ENCODE peak calls at places on chromosome 14, in eight cellular contexts. F is AG04450, O is nephron progenitor cell, Y is AG09319, P is lung, U is HepG2, Z is HFFc6, W is Calu3. K is an unnamed sample.

GRCh38 chr14:73287071-73287470 is 49.8 kb downstream of the PAPLN start:
- DNase-seq in F (no peak), O (no peak), Y (no peak), P (no peak), U (no peak), Z (no peak), W (no peak), K (no peak)

GRCh38 chr14:32259368-32260013 is 56.4 kb upstream of the RNU6-8 start:
- DNase-seq in F (peak), O (no peak), Y (peak), P (no peak), U (peak), Z (peak), W (peak), K (no peak)

GRCh38 chr14:91911474-91912032 is 35.9 kb downstream of the FBLN5 start:
- DNase-seq in F (no peak), O (peak), Y (no peak), P (no peak), U (peak), Z (no peak), W (peak), K (peak)

GRCh38 chr14:31880935-31881334 is 196.2 kb upstream of the ARHGAP5 start:
- DNase-seq in F (peak), O (no peak), Y (peak), P (no peak), U (peak), Z (peak), W (peak), K (no peak)

GRCh38 chr14:104731249-104731924 is 7.4 kb downstream of the ADSS1 start:
- DNase-seq in F (no peak), O (no peak), Y (no peak), P (no peak), U (peak), Z (peak), W (peak), K (no peak)

GRCh38 chr14:22433059-22433458 is 156.0 kb downstream of the DAD1 start:
- DNase-seq in F (no peak), O (no peak), Y (no peak), P (no peak), U (no peak), Z (no peak), W (no peak), K (no peak)

GRCh38 chr14:55097894-55098560 is 31.0 kb upstream of the LGALS3 start:
- DNase-seq in F (no peak), O (no peak), Y (no peak), P (no peak), U (no peak), Z (no peak), W (peak), K (no peak)

GRCh38 chr14:72565917-72566316 is 328.0 kb downstream of the DPF3 start:
- DNase-seq in F (no peak), O (no peak), Y (no peak), P (no peak), U (no peak), Z (no peak), W (no peak), K (no peak)

GRCh38 chr14:87045956-87046355 is 947.0 kb downstream of the GALC start:
- DNase-seq in F (no peak), O (no peak), Y (no peak), P (no peak), U (no peak), Z (no peak), W (no peak), K (no peak)

GRCh38 chr14:105901226-105901625 is 374.8 kb downstream of the TMEM121 start:
- DNase-seq in F (no peak), O (no peak), Y (no peak), P (no peak), U (no peak), Z (no peak), W (no peak), K (no peak)

GRCh38 chr14:71235865-71236264 is 328.6 kb downstream of the PCNX1 start:
- DNase-seq in F (no peak), O (no peak), Y (peak), P (no peak), U (no peak), Z (no peak), W (no peak), K (no peak)

GRCh38 chr14:24952851-24953666 is 96.9 kb downstream of the STXBP6 start:
- DNase-seq in F (no peak), O (no peak), Y (no peak), P (no peak), U (peak), Z (no peak), W (peak), K (peak)

GRCh38 chr14:50647282-50647681 is 20.8 kb downstream of the SAV1 start:
- DNase-seq in F (no peak), O (no peak), Y (no peak), P (no peak), U (no peak), Z (no peak), W (no peak), K (no peak)

GRCh38 chr14:73235531-73236155 is 1.7 kb upstream of the PAPLN start:
- DNase-seq in F (no peak), O (no peak), Y (no peak), P (no peak), U (no peak), Z (no peak), W (no peak), K (no peak)

GRCh38 chr14:29913550-29913949 is 14.1 kb downstream of the PRKD1 start:
- DNase-seq in F (no peak), O (no peak), Y (no peak), P (no peak), U (no peak), Z (no peak), W (no peak), K (no peak)

GRCh38 chr14:33643782-33644181 is 307.1 kb downstream of the EGLN3 start:
- DNase-seq in F (no peak), O (no peak), Y (no peak), P (no peak), U (no peak), Z (no peak), W (no peak), K (no peak)

GRCh38 chr14:71720978-71721624 is 211.1 kb upstream of the RGS6 start:
- DNase-seq in F (no peak), O (peak), Y (peak), P (peak), U (peak), Z (peak), W (peak), K (peak)

GRCh38 chr14:93185333-93185688 is 194 bp downstream of the LYSET start:
- DNase-seq in F (no peak), O (no peak), Y (no peak), P (no peak), U (no peak), Z (no peak), W (no peak), K (no peak)

GRCh38 chr14:87935895-87936294 is 57.1 kb downstream of the GALC start:
- DNase-seq in F (no peak), O (no peak), Y (no peak), P (no peak), U (no peak), Z (no peak), W (no peak), K (no peak)

GRCh38 chr14:79543966-79544365 is 667.3 kb downstream of the DIO2 start:
- DNase-seq in F (no peak), O (no peak), Y (no peak), P (no peak), U (no peak), Z (peak), W (no peak), K (no peak)

GRCh38 chr14:67413806-67414769 is 2.1 kb upstream of the PLEK2 start:
- DNase-seq in F (peak), O (no peak), Y (no peak), P (no peak), U (peak), Z (peak), W (peak), K (no peak)

GRCh38 chr14:65840786-65841185 is 428.3 kb downstream of the FUT8 start:
- DNase-seq in F (no peak), O (no peak), Y (no peak), P (no peak), U (no peak), Z (peak), W (no peak), K (no peak)

GRCh38 chr14:95683793-95684192 is 2.4 kb upstream of the TCL1B start:
- DNase-seq in F (no peak), O (no peak), Y (no peak), P (no peak), U (peak), Z (no peak), W (peak), K (no peak)

GRCh38 chr14:96158735-96159134 is 45.9 kb upstream of the BDKRB2 start:
- DNase-seq in F (no peak), O (no peak), Y (no peak), P (no peak), U (no peak), Z (no peak), W (no peak), K (no peak)

GRCh38 chr14:81811705-81812269 is 278.1 kb upstream of the SEL1L start:
- DNase-seq in F (no peak), O (no peak), Y (no peak), P (no peak), U (no peak), Z (no peak), W (no peak), K (no peak)

GRCh38 chr14:24430143-24430681 is 458 bp downstream of the KHNYN start:
- DNase-seq in F (no peak), O (peak), Y (peak), P (peak), U (peak), Z (peak), W (peak), K (peak)

GRCh38 chr14:26392498-26392897 is 205.3 kb downstream of the NOVA1 start:
- DNase-seq in F (no peak), O (no peak), Y (no peak), P (no peak), U (no peak), Z (no peak), W (no peak), K (no peak)

GRCh38 chr14:23028800-23029199 is 5.9 kb downstream of the PSMB5 start:
- DNase-seq in F (no peak), O (no peak), Y (no peak), P (no peak), U (no peak), Z (no peak), W (no peak), K (no peak)

GRCh38 chr14:48598458-48598857 is 923.1 kb upstream of the MDGA2 start:
- DNase-seq in F (no peak), O (no peak), Y (no peak), P (no peak), U (no peak), Z (no peak), W (no peak), K (no peak)

GRCh38 chr14:97524579-97525319 is 727.6 kb downstream of the VRK1 start:
- DNase-seq in F (no peak), O (no peak), Y (no peak), P (no peak), U (no peak), Z (no peak), W (no peak), K (no peak)

GRCh38 chr14:80364274-80364673 is 153.0 kb upstream of the DIO2 start:
- DNase-seq in F (no peak), O (no peak), Y (no peak), P (no peak), U (peak), Z (peak), W (no peak), K (no peak)

GRCh38 chr14:61213116-61213720 is 67.9 kb downstream of the TMEM30B start:
- DNase-seq in F (no peak), O (no peak), Y (peak), P (no peak), U (no peak), Z (peak), W (no peak), K (no peak)

GRCh38 chr14:89349196-89350008 is 67.6 kb downstream of the FOXN3 start:
- DNase-seq in F (no peak), O (peak), Y (no peak), P (no peak), U (no peak), Z (no peak), W (no peak), K (peak)

GRCh38 chr14:22986508-22987054 is 4.2 kb upstream of the AJUBA start:
- DNase-seq in F (peak), O (peak), Y (no peak), P (peak), U (peak), Z (peak), W (peak), K (peak)

GRCh38 chr14:37246427-37246829 is 48.7 kb downstream of the MIPOL1 start:
- DNase-seq in F (peak), O (no peak), Y (peak), P (no peak), U (peak), Z (peak), W (no peak), K (no peak)

GRCh38 chr14:73879027-73879426 is 7.6 kb upstream of the ZNF410 start:
- DNase-seq in F (no peak), O (no peak), Y (no peak), P (no peak), U (no peak), Z (peak), W (no peak), K (no peak)

GRCh38 chr14:75283162-75283883 is 4.7 kb downstream of the FOS start:
- DNase-seq in F (no peak), O (no peak), Y (no peak), P (no peak), U (peak), Z (peak), W (peak), K (no peak)
- TF ChIP-seq CTCF in F (peak), O (no peak), Y (peak), P (no peak), U (no peak), Z (peak), W (no peak), K (no peak)

GRCh38 chr14:90678420-90678819 is 137.8 kb downstream of the TTC7B start:
- DNase-seq in F (no peak), O (no peak), Y (no peak), P (no peak), U (no peak), Z (peak), W (no peak), K (no peak)
- TF ChIP-seq CTCF in F (no peak), O (no peak), Y (no peak), P (no peak), U (no peak), Z (no peak), W (no peak), K (no peak)

GRCh38 chr14:68729556-68729955 is 63.3 kb downstream of the ZFP36L1 start:
- DNase-seq in F (no peak), O (no peak), Y (no peak), P (no peak), U (no peak), Z (no peak), W (no peak), K (no peak)
- TF ChIP-seq CTCF in F (no peak), O (no peak), Y (no peak), P (no peak), U (no peak), Z (no peak), W (no peak), K (no peak)

DNA sequence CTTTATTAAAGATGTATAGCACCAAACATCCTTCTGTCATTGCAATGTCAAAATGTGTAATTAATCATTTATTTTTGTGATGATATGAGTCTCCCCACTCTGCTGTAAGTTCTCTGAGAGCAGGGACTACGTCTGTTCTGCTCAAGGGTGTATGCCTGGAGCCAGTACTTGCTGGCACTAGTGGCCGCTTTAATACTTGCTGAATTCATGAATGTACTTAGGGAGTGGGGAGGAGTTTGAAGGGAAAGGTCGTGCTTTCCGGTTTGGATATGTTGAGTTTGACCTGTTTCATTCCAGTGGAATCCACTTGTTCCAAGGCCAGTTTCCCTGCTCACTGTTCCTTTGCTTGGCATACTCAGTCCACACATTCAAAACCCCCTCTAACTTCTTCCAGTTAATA is 1.9 kb upstream of the DCAF5 start:
- DNase-seq in F (no peak), O (no peak), Y (no peak), P (peak), U (peak), Z (no peak), W (no peak), K (peak)
- TF ChIP-seq CTCF in F (no peak), O (no peak), Y (no peak), P (no peak), U (peak), Z (no peak), W (no peak), K (no peak)

DNA sequence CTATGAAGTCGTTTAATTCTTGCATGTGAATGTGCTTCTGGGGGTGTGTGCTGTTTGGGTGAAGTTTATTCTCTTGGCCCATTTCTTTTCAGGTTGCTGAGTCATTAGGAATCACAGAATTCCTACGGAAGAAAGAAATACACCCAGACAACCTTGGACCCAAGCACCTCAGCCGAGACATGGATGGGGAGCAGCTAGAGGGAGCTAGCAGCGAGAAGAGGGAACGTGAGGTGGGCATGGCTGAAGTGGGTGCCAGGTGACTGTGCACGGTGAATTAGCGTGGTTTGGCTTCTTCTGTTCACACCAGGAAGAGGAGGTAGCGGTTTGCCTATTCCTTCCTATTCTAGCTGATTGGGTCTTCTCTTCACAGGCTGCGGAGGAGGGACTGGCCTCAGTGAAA is 19.2 kb downstream of the ZNF839 start:
- DNase-seq in F (no peak), O (no peak), Y (no peak), P (no peak), U (no peak), Z (no peak), W (no peak), K (no peak)
- TF ChIP-seq CTCF in F (no peak), O (no peak), Y (no peak), P (no peak), U (no peak), Z (no peak), W (no peak), K (no peak)